ENCODE peak calls at places on chromosomes 1 and 21, in ten cellular contexts. F is Caco-2; J is IMR-90; O is effector memory CD4-positive, alpha-beta T cell; X is neural progenitor cell; W is thoracic aorta; Z is tibial artery; Y is CD4-positive, CD25-positive, alpha-beta regulatory T cell; M is body of pancreas; G is SK-N-SH. A is an unnamed sample. For H3K9me3, the result is how much of the 10 kb centered on the place peaks cover.

GRCh38 chr1:197356723-197357533 is 88.9 kb downstream of the CRB1 start:
- DNase-seq in Y (no peak), W (no peak), X (peak), F (peak), M (peak), G (peak), O (no peak), Z (no peak), J (peak), A (no peak)

GRCh38 chr1:211925016-211925415 is 94.5 kb upstream of the LPGAT1 start:
- DNase-seq in O (no peak), G (no peak), M (no peak), J (no peak), W (no peak), Y (no peak), Z (no peak), X (peak), F (no peak), A (no peak)

GRCh38 chr1:27682351-27682944 is 10.5 kb upstream of the IFI6 start:
- DNase-seq in Y (no peak), G (no peak), Z (no peak), X (no peak), W (no peak), O (no peak), F (no peak), M (no peak), J (no peak), A (no peak)

GRCh38 chr1:41221995-41222991 is 19.8 kb downstream of the SCMH1 start:
- DNase-seq in Z (no peak), O (no peak), J (no peak), X (no peak), M (peak), F (no peak), W (no peak), Y (no peak), G (no peak), A (no peak)

GRCh38 chr1:230005040-230005439 is 62.0 kb upstream of the GALNT2 start:
- DNase-seq in X (no peak), O (no peak), F (no peak), Z (no peak), W (no peak), G (no peak), J (no peak), M (no peak), Y (no peak), A (no peak)

GRCh38 chr1:10250663-10251062 is 40.3 kb downstream of the KIF1B start:
- DNase-seq in M (no peak), Y (no peak), J (no peak), F (no peak), Z (no peak), W (no peak), G (no peak), X (peak), O (no peak), A (no peak)

GRCh38 chr1:58821309-58821708 is 37.5 kb upstream of the JUN start:
- DNase-seq in J (no peak), Z (no peak), W (no peak), F (no peak), M (no peak), G (no peak), O (no peak), X (no peak), Y (no peak), A (no peak)

GRCh38 chr1:149885364-149886111 is 13.8 kb upstream of the BOLA1 start:
- DNase-seq in O (peak), F (peak), G (peak), X (peak), Y (peak), Z (peak), M (peak), W (peak), J (peak), A (peak)

GRCh38 chr1:145977016-145977415 is 12.5 kb downstream of the POLR3GL start:
- DNase-seq in O (no peak), Y (no peak), F (no peak), J (no peak), G (no peak), Z (peak), X (no peak), W (no peak), M (no peak), A (no peak)

GRCh38 chr1:170310931-170311330 is 165.2 kb downstream of the NTMT2 start:
- DNase-seq in Z (no peak), G (no peak), X (no peak), F (no peak), J (no peak), Y (no peak), O (no peak), W (no peak), M (no peak), A (no peak)

GRCh38 chr21:43191971-43192370 is 23.2 kb downstream of the CRYAA start:
- DNase-seq in W (no peak), F (no peak), J (no peak), O (no peak), G (no peak), Z (peak), X (no peak), Y (no peak), M (no peak), A (no peak)

GRCh38 chr21:45104560-45104959 is 30.2 kb downstream of the ADARB1 start:
- DNase-seq in Z (peak), F (no peak), Y (no peak), W (no peak), X (no peak), O (peak), G (peak), J (no peak), M (peak), A (no peak)

GRCh38 chr1:155117610-155118009 is 10.1 kb upstream of the EFNA1 start:
- DNase-seq in J (no peak), M (no peak), G (no peak), F (no peak), X (no peak), Z (no peak), O (no peak), W (no peak), Y (no peak), A (no peak)

GRCh38 chr1:205604825-205605544 is 26.8 kb downstream of the ELK4 start:
- DNase-seq in Z (no peak), G (no peak), O (no peak), Y (no peak), F (no peak), M (no peak), J (no peak), W (no peak), X (no peak), A (no peak)

GRCh38 chr1:186843261-186843660 is 14.5 kb downstream of the PLA2G4A start:
- DNase-seq in O (no peak), F (no peak), J (no peak), X (no peak), G (no peak), W (no peak), Y (no peak), M (no peak), Z (no peak), A (no peak)

GRCh38 chr1:150876111-150876434 is 326 bp downstream of the ARNT start:
- DNase-seq in J (peak), Z (no peak), F (no peak), W (no peak), X (no peak), Y (no peak), M (no peak), O (no peak), G (no peak), A (no peak)

GRCh38 chr1:157937743-157938142 is 55.7 kb upstream of the KIRREL1 start:
- DNase-seq in G (no peak), X (no peak), F (no peak), W (no peak), O (no peak), J (no peak), M (peak), Z (no peak), Y (no peak), A (no peak)

GRCh38 chr1:63643926-63644325 is 50.7 kb downstream of the PGM1 start:
- DNase-seq in G (no peak), W (no peak), J (no peak), Y (no peak), Z (no peak), X (no peak), O (no peak), M (peak), F (no peak), A (no peak)

GRCh38 chr1:30284226-30284625 is 439.2 kb downstream of the MATN1 start:
- DNase-seq in Y (no peak), W (no peak), Z (peak), F (no peak), O (no peak), G (no peak), J (no peak), X (no peak), M (no peak), A (no peak)

GRCh38 chr1:184408580-184408979 is 21.8 kb downstream of the C1orf21 start:
- DNase-seq in Z (no peak), G (no peak), W (no peak), X (peak), M (no peak), F (no peak), Y (no peak), O (no peak), J (no peak), A (no peak)

GRCh38 chr1:229035054-229035747 is 235.7 kb upstream of the RAB4A start:
- DNase-seq in G (no peak), Z (no peak), F (no peak), O (no peak), W (no peak), X (no peak), Y (no peak), M (no peak), J (no peak), A (peak)

GRCh38 chr1:206505702-206506375 is 1.5 kb upstream of the RASSF5 start:
- DNase-seq in G (peak), M (no peak), X (no peak), Z (peak), O (no peak), W (no peak), F (no peak), Y (no peak), J (peak), A (no peak)

GRCh38 chr1:178527117-178527516 is 14.2 kb downstream of the TEX35 start:
- DNase-seq in F (no peak), G (no peak), M (no peak), X (no peak), W (no peak), J (no peak), Y (no peak), Z (peak), O (no peak), A (no peak)

GRCh38 chr1:151957098-151957497 is 36.6 kb downstream of the S100A10 start:
- DNase-seq in W (no peak), Z (no peak), O (no peak), J (no peak), M (no peak), G (no peak), X (no peak), F (no peak), Y (no peak), A (no peak)

GRCh38 chr21:29154270-29154669 is 23.8 kb downstream of the MAP3K7CL start:
- DNase-seq in G (no peak), X (no peak), F (no peak), J (no peak), O (no peak), M (no peak), Y (no peak), W (no peak), Z (no peak), A (no peak)

GRCh38 chr21:32238063-32238462 is 40.8 kb downstream of the MIS18A start:
- DNase-seq in Z (no peak), G (no peak), J (no peak), X (no peak), Y (no peak), W (no peak), O (no peak), M (no peak), F (no peak), A (no peak)

GRCh38 chr1:21325231-21325718 is 35.0 kb upstream of the ECE1 start:
- DNase-seq in M (no peak), J (no peak), W (no peak), X (no peak), O (no peak), G (no peak), Y (no peak), Z (no peak), F (no peak), A (no peak)

GRCh38 chr1:221992427-221992826 is 250.5 kb upstream of the DUSP10 start:
- DNase-seq in X (no peak), O (no peak), G (no peak), Z (no peak), F (no peak), M (no peak), W (no peak), J (no peak), Y (no peak), A (no peak)

GRCh38 chr1:95311006-95311405 is 77.0 kb downstream of the RWDD3 start:
- DNase-seq in X (no peak), Z (no peak), F (no peak), M (no peak), Y (no peak), W (no peak), J (no peak), G (peak), O (no peak), A (no peak)

GRCh38 chr1:165742194-165742593 is 26.5 kb downstream of the TMCO1 start:
- DNase-seq in Z (no peak), J (no peak), X (no peak), G (no peak), F (no peak), W (no peak), O (no peak), M (no peak), Y (no peak), A (no peak)

GRCh38 chr1:13589403-13589802 is 5.8 kb downstream of the PDPN start:
- DNase-seq in J (no peak), M (no peak), O (no peak), W (no peak), Z (no peak), X (peak), F (no peak), G (no peak), Y (no peak), A (no peak)
- H3K9me3 ChIP-seq in J (under half), M (under half), O (under half), W (under half), Z (under half), X (under half), F (under half), G (under half), Y (under half), A (under half)

GRCh38 chr1:78830321-78830720 is 176.2 kb downstream of the ADGRL4 start:
- DNase-seq in X (no peak), W (no peak), G (no peak), F (no peak), J (no peak), Z (no peak), M (no peak), Y (no peak), O (no peak), A (no peak)

GRCh38 chr1:78825561-78825960 is 175.9 kb downstream of the IFI44 start:
- DNase-seq in F (no peak), Z (no peak), G (no peak), M (no peak), J (peak), O (no peak), W (no peak), Y (no peak), X (no peak), A (no peak)
- H3K9me3 ChIP-seq in F (under half), Z (under half), G (under half), M (under half), J (under half), O (under half), W (under half), Y (under half), X (under half), A (under half)

DNA sequence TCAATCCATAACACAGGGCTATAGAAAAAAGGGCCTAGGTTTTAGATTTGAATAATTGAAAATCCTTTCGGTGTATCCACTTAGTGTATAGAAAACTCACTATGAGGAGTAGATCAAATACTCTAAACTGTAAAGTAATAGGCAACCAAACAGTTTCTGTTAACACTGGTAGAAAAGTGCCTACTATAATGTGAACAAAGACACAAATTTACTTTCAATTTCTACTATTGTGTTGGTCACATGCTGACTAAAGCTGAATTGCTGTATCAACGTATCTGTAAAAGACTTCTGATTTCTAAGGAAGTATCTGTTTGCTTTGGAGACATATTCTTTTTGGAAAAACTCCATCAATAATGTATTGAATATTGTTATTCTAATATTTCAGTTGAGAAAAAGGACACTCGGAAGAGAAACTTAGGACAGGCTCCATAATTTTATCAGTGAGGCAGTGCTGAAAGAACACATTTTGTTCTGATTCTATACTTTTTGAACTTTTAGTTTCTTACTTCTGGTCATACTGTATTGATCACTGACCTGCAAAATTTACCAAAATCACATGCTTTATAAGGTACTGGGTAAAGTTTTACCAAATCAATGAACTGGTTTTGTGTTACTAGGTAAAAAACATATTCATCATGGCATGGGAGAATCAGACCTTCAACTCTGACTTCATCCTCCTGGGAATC is at the start of gene OR2M5:
- DNase-seq in Y (no peak), M (no peak), G (no peak), W (no peak), O (no peak), Z (no peak), X (no peak), J (no peak), F (no peak), A (no peak)
- H3K9me3 ChIP-seq in Y (under half), M (under half), G (under half), W (under half), O (under half), Z (under half), X (under half), J (under half), F (under half), A (under half)

GRCh38 chr1:3116150-3116510 is 47.1 kb downstream of the PRDM16 start:
- DNase-seq in Z (no peak), G (no peak), W (no peak), O (no peak), J (no peak), Y (no peak), F (no peak), X (no peak), M (no peak), A (no peak)

GRCh38 chr1:3115275-3116149 is 46.5 kb downstream of the PRDM16 start:
- DNase-seq in G (no peak), O (no peak), W (no peak), J (no peak), Z (no peak), Y (no peak), F (no peak), M (peak), X (no peak), A (no peak)

GRCh38 chr1:3117879-3118278 is 48.9 kb downstream of the PRDM16 start:
- DNase-seq in G (no peak), X (no peak), Z (no peak), F (no peak), W (no peak), Y (no peak), J (no peak), O (no peak), M (no peak), A (no peak)

GRCh38 chr1:3114846-3115245 is 45.8 kb downstream of the PRDM16 start:
- DNase-seq in O (no peak), M (peak), F (no peak), W (no peak), G (no peak), J (no peak), Z (no peak), Y (no peak), X (no peak), A (no peak)

GRCh38 chr1:3116560-3116959 is 47.6 kb downstream of the PRDM16 start:
- DNase-seq in W (no peak), J (no peak), O (no peak), Z (no peak), G (no peak), F (no peak), Y (no peak), X (no peak), M (no peak), A (no peak)
- H3K9me3 ChIP-seq in W (under half), J (half or more), O (under half), Z (under half), G (under half), F (under half), Y (under half), X (under half), M (under half), A (under half)

GRCh38 chr1:248753715-248754280 is 1.8 kb downstream of the LYPD8 start:
- DNase-seq in J (no peak), Z (no peak), M (no peak), F (no peak), Y (no peak), G (no peak), X (no peak), O (no peak), W (no peak), A (no peak)

GRCh38 chr1:248752981-248753525 is 2.5 kb downstream of the LYPD8 start:
- DNase-seq in Y (no peak), O (no peak), F (no peak), J (no peak), W (no peak), G (no peak), X (no peak), M (no peak), Z (no peak), A (no peak)

GRCh38 chr1:248751635-248752034 is 3.9 kb downstream of the LYPD8 start:
- DNase-seq in J (no peak), G (no peak), O (no peak), F (no peak), M (no peak), X (no peak), Z (no peak), W (no peak), Y (no peak), A (no peak)

GRCh38 chr1:248752119-248752931 is 3.2 kb downstream of the LYPD8 start:
- DNase-seq in F (peak), Z (no peak), G (no peak), M (no peak), J (no peak), O (no peak), X (peak), Y (no peak), W (no peak), A (no peak)

GRCh38 chr1:248748211-248748610 is 7.3 kb downstream of the LYPD8 start:
- DNase-seq in J (no peak), F (no peak), Z (no peak), W (no peak), G (no peak), X (no peak), M (no peak), O (no peak), Y (no peak), A (no peak)
- H3K9me3 ChIP-seq in J (under half), F (under half), Z (under half), W (under half), G (under half), X (under half), M (under half), O (under half), Y (under half), A (under half)

GRCh38 chr21:30233636-30234035 is 17.7 kb upstream of the CLDN8 start:
- DNase-seq in J (no peak), F (no peak), X (no peak), Y (no peak), G (no peak), M (no peak), Z (no peak), W (no peak), O (no peak), A (no peak)

GRCh38 chr21:30240661-30241060 is 24.8 kb upstream of the CLDN8 start:
- DNase-seq in O (no peak), W (no peak), Y (no peak), Z (no peak), F (no peak), X (no peak), G (no peak), J (no peak), M (no peak), A (no peak)

GRCh38 chr21:30234050-30234449 is 18.2 kb upstream of the CLDN8 start:
- DNase-seq in Z (no peak), F (no peak), O (no peak), X (no peak), Y (no peak), J (no peak), M (no peak), G (no peak), W (no peak), A (no peak)

GRCh38 chr21:30234643-30235042 is 18.7 kb upstream of the CLDN8 start:
- DNase-seq in Z (no peak), W (no peak), G (no peak), M (no peak), O (no peak), Y (no peak), F (no peak), X (no peak), J (no peak), A (no peak)

DNA sequence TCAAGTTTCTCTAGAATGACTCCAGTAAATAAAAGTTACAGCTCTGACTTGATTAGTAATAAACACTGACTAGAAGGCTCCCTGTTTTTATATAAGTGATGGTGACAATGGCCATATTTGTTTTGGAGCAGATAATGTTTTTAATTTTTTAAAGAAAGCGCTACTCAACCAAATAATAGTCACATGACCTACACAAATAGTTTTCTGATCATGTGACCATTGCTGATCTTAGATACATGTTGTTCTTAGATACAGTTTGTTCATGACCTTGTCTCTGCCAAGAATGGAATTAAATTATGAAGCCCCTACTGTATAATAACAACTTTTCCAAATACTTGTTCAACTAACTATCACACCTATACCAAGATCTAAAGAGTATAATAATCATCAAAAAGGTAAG is 22.3 kb upstream of the CLDN8 start:
- DNase-seq in G (no peak), M (no peak), O (no peak), F (no peak), Y (no peak), Z (no peak), J (no peak), W (no peak), X (no peak), A (no peak)
- H3K9me3 ChIP-seq in G (under half), M (under half), O (under half), F (under half), Y (under half), Z (under half), J (under half), W (under half), X (under half), A (under half)

GRCh38 chr1:29179641-29180184 is 2.0 kb downstream of the SRSF4 start:
- DNase-seq in Z (no peak), J (no peak), Y (no peak), M (no peak), G (no peak), O (no peak), F (no peak), X (no peak), W (no peak), A (no peak)
- H3K9me3 ChIP-seq in Z (under half), J (under half), Y (under half), M (under half), G (under half), O (under half), F (under half), X (under half), W (under half), A (under half)

GRCh38 chr1:152999818-153000217 is 1.7 kb upstream of the SPRR3 start:
- DNase-seq in O (no peak), G (no peak), F (no peak), Z (no peak), X (no peak), Y (no peak), W (no peak), M (no peak), J (no peak), A (no peak)
- H3K9me3 ChIP-seq in O (under half), G (under half), F (under half), Z (under half), X (under half), Y (under half), W (under half), M (under half), J (under half), A (under half)

A was measured in CD8-positive, alpha-beta T cell.